ENCODE peak calls at places on chromosomes 12 and 14, in four cellular contexts. One of them, this sample, is unnamed.

GRCh38 chr14:71103662-71104484 is 196.6 kb downstream of the PCNX1 start:
- DNase-seq in sigmoid colon: no peak
- DNase-seq in K562: peak
- DNase-seq in stomach: no peak
- DNase-seq in this sample: no peak

GRCh38 chr14:68626386-68626785 is 166.5 kb downstream of the ZFP36L1 start:
- DNase-seq in sigmoid colon: no peak
- DNase-seq in K562: no peak
- DNase-seq in stomach: no peak
- DNase-seq in this sample: no peak

GRCh38 chr14:101928415-101928841 is 35.9 kb upstream of the DYNC1H1 start:
- DNase-seq in sigmoid colon: peak
- DNase-seq in K562: no peak
- DNase-seq in stomach: no peak
- DNase-seq in this sample: no peak

GRCh38 chr12:19461986-19462385 is 22.7 kb downstream of the AEBP2 start:
- DNase-seq in sigmoid colon: no peak
- DNase-seq in K562: no peak
- DNase-seq in stomach: no peak
- DNase-seq in this sample: no peak

GRCh38 chr12:4272014-4272975 is 1.3 kb upstream of the CCND2 start:
- DNase-seq in sigmoid colon: peak
- DNase-seq in K562: peak
- DNase-seq in stomach: peak
- DNase-seq in this sample: no peak

GRCh38 chr14:99325591-99325990 is 53.6 kb upstream of the BCL11B start:
- DNase-seq in sigmoid colon: no peak
- DNase-seq in K562: no peak
- DNase-seq in stomach: no peak
- DNase-seq in this sample: no peak

GRCh38 chr14:97641827-97642226 is 844.6 kb downstream of the VRK1 start:
- DNase-seq in sigmoid colon: no peak
- DNase-seq in K562: no peak
- DNase-seq in stomach: no peak
- DNase-seq in this sample: no peak

GRCh38 chr12:18868673-18869072 is 130.8 kb downstream of the CAPZA3 start:
- DNase-seq in sigmoid colon: no peak
- DNase-seq in K562: no peak
- DNase-seq in stomach: no peak
- DNase-seq in this sample: no peak

GRCh38 chr14:65290830-65291229 is 121.7 kb upstream of the FUT8 start:
- DNase-seq in sigmoid colon: no peak
- DNase-seq in K562: no peak
- DNase-seq in stomach: no peak
- DNase-seq in this sample: no peak

GRCh38 chr12:59036973-59037807 is 116.9 kb upstream of the LRIG3 start:
- DNase-seq in sigmoid colon: no peak
- DNase-seq in K562: no peak
- DNase-seq in stomach: no peak
- DNase-seq in this sample: no peak

GRCh38 chr12:92696240-92696639 is 6.5 kb upstream of the PLEKHG7 start:
- DNase-seq in sigmoid colon: no peak
- DNase-seq in K562: no peak
- DNase-seq in stomach: no peak
- DNase-seq in this sample: no peak

GRCh38 chr14:104346608-104347007 is 208.2 kb downstream of the KIF26A start:
- DNase-seq in sigmoid colon: peak
- DNase-seq in K562: no peak
- DNase-seq in stomach: peak
- DNase-seq in this sample: no peak

GRCh38 chr12:7994731-7995205 is 37.7 kb upstream of the FOXJ2 start:
- DNase-seq in sigmoid colon: no peak
- DNase-seq in K562: no peak
- DNase-seq in stomach: no peak
- DNase-seq in this sample: peak

GRCh38 chr14:63452796-63453195 is 90.4 kb downstream of the PPP2R5E start:
- DNase-seq in sigmoid colon: no peak
- DNase-seq in K562: no peak
- DNase-seq in stomach: no peak
- DNase-seq in this sample: no peak

GRCh38 chr14:103209054-103209453 is 85.8 kb downstream of the TNFAIP2 start:
- DNase-seq in sigmoid colon: no peak
- DNase-seq in K562: peak
- DNase-seq in stomach: no peak
- DNase-seq in this sample: no peak

GRCh38 chr14:71856199-71856919 is 75.9 kb upstream of the RGS6 start:
- DNase-seq in sigmoid colon: no peak
- DNase-seq in K562: no peak
- DNase-seq in stomach: no peak
- DNase-seq in this sample: no peak

GRCh38 chr12:26982866-26983265 is 31.3 kb downstream of the TM7SF3 start:
- DNase-seq in sigmoid colon: no peak
- DNase-seq in K562: no peak
- DNase-seq in stomach: no peak
- DNase-seq in this sample: no peak
- H3K27ac ChIP-seq in sigmoid colon: no peak
- H3K27ac ChIP-seq in K562: no peak
- H3K27ac ChIP-seq in stomach: no peak
- H3K27ac ChIP-seq in this sample: no peak

DNA sequence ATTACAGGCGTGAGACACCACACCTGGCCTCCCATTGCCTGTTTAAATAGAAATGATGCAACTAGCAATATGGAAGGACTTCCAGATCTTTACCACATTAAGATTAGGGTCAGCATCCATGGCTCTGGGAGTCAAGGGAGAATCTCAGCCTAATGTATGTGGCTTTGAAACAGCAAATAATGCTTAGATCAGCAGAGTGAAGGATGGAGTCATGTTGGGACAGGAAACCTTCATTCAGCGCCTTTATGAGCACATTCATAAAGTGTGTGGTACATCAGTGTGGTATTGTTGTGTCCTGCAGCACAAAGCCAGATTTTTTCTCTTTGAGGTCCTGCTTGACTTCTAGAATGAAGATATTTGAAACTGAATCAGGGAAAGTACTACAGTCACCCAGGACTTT is 15.3 kb upstream of the SPSB2 start:
- DNase-seq in sigmoid colon: no peak
- DNase-seq in K562: no peak
- DNase-seq in stomach: no peak
- DNase-seq in this sample: no peak
- TF ChIP-seq POLR2A in sigmoid colon: no peak
- TF ChIP-seq POLR2A in K562: no peak
- TF ChIP-seq POLR2A in stomach: no peak
- TF ChIP-seq POLR2A in this sample: no peak

GRCh38 chr14:74246561-74246960 is 7.3 kb downstream of the VSX2 start:
- DNase-seq in sigmoid colon: no peak
- DNase-seq in K562: no peak
- DNase-seq in stomach: no peak
- DNase-seq in this sample: no peak
- TF ChIP-seq POLR2AphosphoS5 in sigmoid colon: no peak
- TF ChIP-seq POLR2AphosphoS5 in K562: no peak
- TF ChIP-seq POLR2AphosphoS5 in stomach: no peak
- TF ChIP-seq POLR2AphosphoS5 in this sample: no peak

GRCh38 chr14:56592746-56593544 is 13.3 kb downstream of the TMEM260 start:
- DNase-seq in sigmoid colon: no peak
- DNase-seq in K562: no peak
- DNase-seq in stomach: no peak
- DNase-seq in this sample: no peak
- H3K27ac ChIP-seq in sigmoid colon: no peak
- H3K27ac ChIP-seq in K562: no peak
- H3K27ac ChIP-seq in stomach: no peak
- H3K27ac ChIP-seq in this sample: no peak

DNA sequence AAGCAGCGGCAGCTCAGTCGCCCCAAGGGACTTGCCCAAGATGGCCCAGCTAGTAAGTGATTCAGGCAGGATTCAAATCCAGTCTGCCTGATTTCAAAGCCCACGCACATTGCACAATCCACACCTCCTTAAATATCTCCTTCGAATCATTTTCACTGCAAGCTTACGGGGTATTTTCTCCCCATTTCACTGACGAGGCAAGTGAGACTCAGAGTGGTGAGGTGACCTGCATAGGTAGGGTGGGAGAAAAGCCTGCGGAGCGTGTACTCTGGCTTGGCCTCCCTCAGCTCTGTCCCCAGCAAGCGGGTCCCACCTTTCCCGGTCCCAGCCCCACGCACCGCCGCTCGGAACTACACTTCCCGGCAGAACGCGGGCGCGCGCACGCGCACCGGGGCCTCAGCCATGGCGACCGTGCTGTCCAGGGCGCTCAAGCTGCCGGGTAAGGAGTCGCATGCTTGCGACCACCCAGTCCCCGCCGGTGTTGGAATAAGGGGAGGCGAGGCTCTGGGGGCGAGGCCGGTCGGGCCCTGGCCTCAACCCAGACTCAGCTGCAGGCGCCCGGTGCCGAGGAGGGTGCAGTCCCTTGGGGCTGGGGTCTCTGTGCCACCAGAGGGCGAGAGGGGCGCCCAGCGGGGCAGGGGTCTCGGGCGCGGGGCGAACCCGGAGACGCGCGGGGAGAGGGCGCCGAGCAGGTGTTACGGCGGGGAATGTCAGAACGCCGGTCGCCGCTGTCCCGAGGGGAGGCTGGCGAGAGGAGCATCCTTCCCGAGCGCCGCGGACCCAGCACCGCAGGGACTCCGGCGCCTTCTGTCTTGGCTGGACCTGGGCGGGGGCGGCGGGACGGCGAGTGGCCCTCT is at the start of gene FAM234B:
- DNase-seq in sigmoid colon: peak
- DNase-seq in K562: peak
- DNase-seq in stomach: peak
- DNase-seq in this sample: peak
- TF ChIP-seq POLR2A in sigmoid colon: no peak
- TF ChIP-seq POLR2A in K562: no peak
- TF ChIP-seq POLR2A in stomach: no peak
- TF ChIP-seq POLR2A in this sample: peak

This sample was measured in breast epithelium.